ENCODE peak calls at places on chromosomes 16 and 17, in five cellular contexts. A, B, Z, W and V are unnamed samples.

GRCh38 chr16:22786691-22787090 is 27.3 kb upstream of the HS3ST2 start:
- DNase-seq in A (no peak), B (no peak), Z (no peak), W (no peak), V (no peak)

GRCh38 chr17:5661486-5662125 is 77.3 kb upstream of the NLRP1 start:
- DNase-seq in A (no peak), B (no peak), Z (no peak), W (no peak), V (no peak)

GRCh38 chr17:43363926-43364285 is 34.9 kb upstream of the ARL4D start:
- DNase-seq in A (no peak), B (no peak), Z (no peak), W (no peak), V (no peak)

GRCh38 chr17:28086519-28086918 is 44.0 kb downstream of the NLK start:
- DNase-seq in A (no peak), B (no peak), Z (no peak), W (no peak), V (no peak)

GRCh38 chr16:27764869-27765675 is 215.1 kb downstream of the KATNIP start:
- DNase-seq in A (no peak), B (no peak), Z (no peak), W (peak), V (no peak)

GRCh38 chr17:80466188-80466705 is 10.2 kb downstream of the NPTX1 start:
- DNase-seq in A (no peak), B (no peak), Z (no peak), W (no peak), V (no peak)

GRCh38 chr17:77409282-77410161 is 268.8 kb downstream of the SEC14L1 start:
- DNase-seq in A (peak), B (no peak), Z (peak), W (peak), V (no peak)

GRCh38 chr16:7716924-7717323 is 384.3 kb downstream of the RBFOX1 start:
- DNase-seq in A (no peak), B (no peak), Z (no peak), W (no peak), V (no peak)

GRCh38 chr17:73255671-73256181 is 6.0 kb downstream of the CPSF4L start:
- DNase-seq in A (peak), B (peak), Z (no peak), W (peak), V (peak)

GRCh38 chr16:55443855-55444254 is 35.1 kb upstream of the MMP2 start:
- DNase-seq in A (no peak), B (no peak), Z (no peak), W (no peak), V (no peak)

GRCh38 chr17:59221159-59221847 is 992 bp downstream of the GDPD1 start:
- DNase-seq in A (no peak), B (peak), Z (no peak), W (peak), V (no peak)

GRCh38 chr16:68645494-68646388 is 631 bp downstream of the CDH3 start:
- DNase-seq in A (no peak), B (no peak), Z (no peak), W (peak), V (peak)

GRCh38 chr17:43056051-43056450 is 31.0 kb downstream of the RND2 start:
- DNase-seq in A (no peak), B (no peak), Z (no peak), W (no peak), V (no peak)

GRCh38 chr16:84652565-84652964 is 4.3 kb downstream of the KLHL36 start:
- DNase-seq in A (no peak), B (no peak), Z (no peak), W (no peak), V (no peak)

GRCh38 chr17:5419959-5420653 is at the start of gene RPAIN:
- DNase-seq in A (peak), B (peak), Z (peak), W (peak), V (peak)

GRCh38 chr17:15483416-15483815 is 16.0 kb upstream of the CDRT4 start:
- DNase-seq in A (no peak), B (no peak), Z (no peak), W (no peak), V (no peak)

GRCh38 chr17:7435676-7436555 is 681 bp downstream of the TMEM102 start:
- DNase-seq in A (peak), B (no peak), Z (no peak), W (peak), V (peak)

GRCh38 chr16:85461814-85462404 is 151.2 kb upstream of the GSE1 start:
- DNase-seq in A (no peak), B (peak), Z (no peak), W (peak), V (no peak)

GRCh38 chr16:70777973-70778406 is 23.0 kb downstream of the VAC14 start:
- DNase-seq in A (no peak), B (peak), Z (no peak), W (no peak), V (no peak)

GRCh38 chr16:8237452-8237851 is 352.9 kb downstream of the TMEM114 start:
- DNase-seq in A (no peak), B (no peak), Z (no peak), W (no peak), V (no peak)

GRCh38 chr16:65373095-65373494 is 251.2 kb upstream of the CDH11 start:
- DNase-seq in A (no peak), B (no peak), Z (no peak), W (no peak), V (no peak)

GRCh38 chr16:87700406-87701065 is 65.2 kb downstream of the KLHDC4 start:
- DNase-seq in A (no peak), B (no peak), Z (no peak), W (no peak), V (no peak)

GRCh38 chr16:89268987-89269735 is 51.7 kb downstream of the ZNF778 start:
- DNase-seq in A (no peak), B (no peak), Z (no peak), W (no peak), V (no peak)

GRCh38 chr16:3158498-3159314 is 23.9 kb downstream of the ZNF213 start:
- DNase-seq in A (peak), B (peak), Z (peak), W (peak), V (peak)

GRCh38 chr16:17437142-17437720 is 33.5 kb downstream of the XYLT1 start:
- DNase-seq in A (no peak), B (no peak), Z (no peak), W (no peak), V (no peak)

GRCh38 chr16:78321611-78322010 is 222.2 kb downstream of the WWOX start:
- DNase-seq in A (no peak), B (no peak), Z (no peak), W (no peak), V (no peak)

GRCh38 chr17:71828182-71828596 is 292.6 kb upstream of the SOX9 start:
- DNase-seq in A (no peak), B (peak), Z (no peak), W (no peak), V (no peak)

GRCh38 chr17:68576137-68576536 is 25.0 kb downstream of the FAM20A start:
- DNase-seq in A (no peak), B (no peak), Z (no peak), W (no peak), V (no peak)

GRCh38 chr17:6574689-6575595 is 18.6 kb upstream of the PITPNM3 start:
- DNase-seq in A (no peak), B (no peak), Z (no peak), W (peak), V (peak)

GRCh38 chr17:47708312-47708863 is 14.4 kb downstream of the TBKBP1 start:
- DNase-seq in A (no peak), B (no peak), Z (no peak), W (peak), V (no peak)

GRCh38 chr17:67575325-67575724 is 142.4 kb upstream of the NOL11 start:
- DNase-seq in A (no peak), B (no peak), Z (no peak), W (no peak), V (peak)

DNA sequence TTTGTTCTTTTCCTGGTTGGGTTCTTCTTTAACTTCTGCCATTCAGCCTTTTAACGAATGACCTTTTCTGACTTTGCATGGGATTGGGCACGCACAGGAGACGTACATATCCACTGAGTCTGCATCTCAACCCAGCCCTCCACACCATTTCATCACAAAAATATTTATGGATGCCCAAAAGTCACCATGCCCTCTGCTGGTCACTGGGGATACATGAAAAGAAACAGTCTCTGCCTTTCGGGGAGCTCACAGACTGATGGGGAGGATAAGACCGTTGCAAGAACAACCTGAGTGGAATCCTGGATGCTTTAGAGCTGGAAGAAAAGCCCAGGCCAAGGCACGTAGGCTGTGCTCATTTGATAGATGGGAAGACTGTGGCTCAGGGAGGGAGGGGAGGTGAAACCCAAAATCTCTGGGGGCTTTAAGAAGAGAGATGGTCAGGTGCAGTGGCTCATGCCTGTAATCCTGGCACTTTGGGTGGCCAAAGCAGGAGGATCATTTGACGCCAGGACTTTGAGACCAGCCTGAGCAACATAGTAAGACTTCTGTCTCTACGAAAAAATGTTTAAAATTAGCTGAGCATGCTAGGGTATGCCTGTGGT is 7.9 kb upstream of the MT2A start:
- DNase-seq in A (peak), B (peak), Z (no peak), W (no peak), V (peak)
- TF ChIP-seq CTCF in A (peak), B (peak), Z (peak), W (peak), V (peak)

GRCh38 chr17:64145460-64145750 is 15.5 kb upstream of the ERN1 start:
- DNase-seq in A (no peak), B (no peak), Z (no peak), W (no peak), V (no peak)
- TF ChIP-seq CTCF in A (no peak), B (no peak), Z (no peak), W (no peak), V (no peak)

DNA sequence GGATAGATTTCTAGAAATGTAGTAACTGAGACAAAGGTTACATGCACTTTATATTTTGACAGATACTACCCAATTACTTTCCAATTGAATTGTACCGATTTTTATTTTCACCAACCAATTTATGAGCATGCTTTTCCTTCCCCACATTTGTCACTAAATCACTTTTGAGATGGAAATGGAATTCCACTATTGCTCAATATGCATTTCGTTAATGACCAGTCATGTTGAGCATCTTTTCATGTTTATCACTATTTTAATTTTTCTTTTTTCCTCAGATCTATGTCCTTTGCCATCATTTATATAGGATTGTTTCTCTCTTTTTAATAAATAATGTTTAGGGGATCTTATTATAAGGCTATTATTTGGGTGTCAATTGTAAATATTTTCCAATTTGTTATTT is 102.8 kb upstream of the SMIM36 start:
- DNase-seq in A (no peak), B (no peak), Z (no peak), W (no peak), V (no peak)
- TF ChIP-seq CTCF in A (no peak), B (no peak), Z (no peak), W (no peak), V (no peak)

GRCh38 chr17:44846206-44846605 is 1.5 kb upstream of the HIGD1B start:
- DNase-seq in A (no peak), B (no peak), Z (no peak), W (no peak), V (no peak)

GRCh38 chr17:44842748-44843147 is 4.9 kb upstream of the HIGD1B start:
- DNase-seq in A (no peak), B (no peak), Z (no peak), W (no peak), V (no peak)

GRCh38 chr17:44844390-44844830 is 3.3 kb upstream of the HIGD1B start:
- DNase-seq in A (no peak), B (no peak), Z (no peak), W (no peak), V (no peak)

GRCh38 chr17:44840936-44841335 is 6.7 kb upstream of the HIGD1B start:
- DNase-seq in A (no peak), B (no peak), Z (no peak), W (no peak), V (no peak)

DNA sequence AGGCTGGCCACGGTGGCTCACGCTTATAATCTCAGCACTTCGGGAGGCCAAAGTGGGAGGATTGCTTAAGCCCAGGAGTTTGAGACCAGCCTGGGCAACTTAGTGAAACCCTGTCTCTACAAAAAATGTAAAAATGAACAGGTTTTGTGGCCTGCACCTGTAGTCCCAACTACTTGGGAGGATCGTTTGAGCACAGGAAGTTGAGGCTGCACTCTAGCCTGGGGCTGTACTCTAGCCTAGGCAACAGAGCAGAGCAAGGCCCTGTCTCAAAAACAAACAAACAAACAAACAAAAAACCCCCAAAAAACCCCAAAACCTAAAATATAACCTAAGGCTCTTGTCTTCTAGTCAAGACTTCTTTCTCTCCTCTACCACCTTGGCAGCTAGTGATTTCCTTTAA is 7.4 kb upstream of the HIGD1B start:
- DNase-seq in A (no peak), B (no peak), Z (no peak), W (no peak), V (no peak)
- TF ChIP-seq CTCF in A (no peak), B (no peak), Z (no peak), W (no peak), V (no peak)

GRCh38 chr16:67438824-67439393 is 8.0 kb downstream of the HSD11B2 start:
- DNase-seq in A (no peak), B (no peak), Z (no peak), W (no peak), V (no peak)

GRCh38 chr16:67436640-67437193 is 5.8 kb downstream of the HSD11B2 start:
- DNase-seq in A (no peak), B (no peak), Z (no peak), W (no peak), V (no peak)

GRCh38 chr16:67438098-67438791 is 7.3 kb downstream of the HSD11B2 start:
- DNase-seq in A (no peak), B (no peak), Z (no peak), W (no peak), V (no peak)

GRCh38 chr16:67435758-67436164 is 4.8 kb downstream of the HSD11B2 start:
- DNase-seq in A (no peak), B (no peak), Z (no peak), W (no peak), V (no peak)

GRCh38 chr16:67437513-67437912 is 6.6 kb downstream of the HSD11B2 start:
- DNase-seq in A (no peak), B (no peak), Z (no peak), W (no peak), V (no peak)
- TF ChIP-seq CTCF in A (no peak), B (no peak), Z (no peak), W (no peak), V (no peak)

GRCh38 chr16:35560637-35560984 is 2101.2 kb downstream of the TP53TG3F start:
- DNase-seq in A (no peak), B (no peak), Z (no peak), W (no peak), V (no peak)

GRCh38 chr16:35562471-35562870 is 2103.1 kb downstream of the TP53TG3F start:
- DNase-seq in A (no peak), B (no peak), Z (no peak), W (no peak), V (no peak)

GRCh38 chr16:35561346-35561745 is 2101.9 kb downstream of the TP53TG3F start:
- DNase-seq in A (no peak), B (no peak), Z (no peak), W (no peak), V (no peak)

GRCh38 chr16:35557731-35558130 is 2098.3 kb downstream of the TP53TG3F start:
- DNase-seq in A (no peak), B (no peak), Z (no peak), W (no peak), V (no peak)

DNA sequence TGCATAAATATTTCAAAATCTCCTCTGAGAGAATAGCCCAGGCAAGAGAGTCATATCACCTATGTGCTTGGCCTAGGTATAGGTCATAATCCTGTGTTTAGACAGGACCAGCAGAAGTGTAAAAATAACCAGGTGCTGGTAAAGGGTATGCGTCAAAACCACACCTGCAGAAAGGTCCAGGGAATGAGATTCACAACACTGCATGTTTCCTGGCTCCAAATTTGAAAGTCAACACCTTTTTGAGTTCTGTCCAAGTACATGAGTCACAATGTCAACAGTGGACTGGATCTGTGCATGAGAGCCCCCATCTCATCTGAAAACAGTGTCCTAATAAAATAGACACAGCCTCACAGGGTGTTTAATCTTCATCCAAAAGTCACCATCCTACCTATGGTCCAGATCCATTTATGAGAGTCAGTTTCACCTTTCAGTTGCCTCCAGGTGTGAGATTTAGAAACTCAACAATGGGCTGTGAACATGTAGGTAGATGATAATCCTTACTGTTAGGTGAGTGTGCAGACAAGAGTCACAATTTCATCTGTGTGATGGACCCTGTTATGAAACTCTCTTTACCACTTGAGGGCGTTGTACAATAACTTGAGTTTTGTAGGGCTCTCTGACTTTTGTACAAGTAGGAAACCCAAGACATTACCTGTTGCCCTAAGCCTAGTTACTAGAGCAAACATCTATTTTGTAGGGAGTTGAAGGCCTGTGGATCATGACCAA is 2100.7 kb downstream of the TP53TG3F start:
- DNase-seq in A (no peak), B (no peak), Z (no peak), W (no peak), V (no peak)
- TF ChIP-seq CTCF in A (no peak), B (no peak), Z (no peak), W (no peak), V (no peak)

GRCh38 chr17:37438141-37438540 is 31.5 kb downstream of the TADA2A start:
- DNase-seq in A (peak), B (no peak), Z (no peak), W (no peak), V (no peak)
- TF ChIP-seq CTCF in A (peak), B (peak), Z (no peak), W (no peak), V (no peak)

GRCh38 chr16:23803591-23804123 is 32.1 kb upstream of the PRKCB start:
- DNase-seq in A (peak), B (peak), Z (no peak), W (peak), V (peak)
- TF ChIP-seq CTCF in A (peak), B (peak), Z (peak), W (peak), V (peak)

DNA sequence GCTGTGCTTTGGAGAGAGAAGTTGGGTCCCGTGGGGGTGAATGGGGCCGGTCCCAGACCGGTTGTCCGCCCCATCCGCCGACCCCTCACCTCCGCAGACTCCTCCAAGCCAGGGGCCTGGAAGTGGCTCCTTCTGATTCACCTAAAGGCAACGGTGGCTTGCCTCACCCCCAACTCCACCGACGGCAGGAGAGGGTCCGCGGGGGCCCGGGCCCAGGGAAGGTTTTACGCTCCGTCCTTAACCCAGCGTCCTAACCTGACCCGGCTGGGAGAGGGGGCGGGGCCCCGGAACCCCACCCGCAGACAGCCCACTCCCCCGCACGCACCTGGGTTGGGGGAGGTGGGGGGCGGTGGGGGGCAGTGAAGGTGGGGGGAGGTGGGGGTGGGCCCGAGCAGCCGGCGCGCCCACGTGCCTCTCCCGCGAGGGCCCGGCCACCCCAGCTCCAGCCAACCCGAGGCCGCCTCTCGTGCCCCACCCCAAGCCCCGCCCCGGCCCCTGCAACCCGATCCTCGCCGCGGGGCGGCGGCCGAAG is 12.7 kb upstream of the CD300A start:
- DNase-seq in A (peak), B (no peak), Z (peak), W (no peak), V (peak)
- TF ChIP-seq CTCF in A (no peak), B (no peak), Z (no peak), W (no peak), V (peak)

GRCh38 chr16:86562356-86562755 is 4.3 kb upstream of the FOXC2 start:
- DNase-seq in A (no peak), B (no peak), Z (no peak), W (no peak), V (no peak)
- TF ChIP-seq CTCF in A (no peak), B (no peak), Z (no peak), W (no peak), V (no peak)